ENCODE peak calls at places on chromosomes 2 and 18, in four cellular contexts. L is colonic mucosa, T is AG04449, P is fibroblast of mammary gland. K is an unnamed sample.

GRCh38 chr2:56102866-56103265 is 80.9 kb upstream of the CCDC85A start:
- DNase-seq in L (no peak), T (no peak), P (no peak), K (no peak)

GRCh38 chr2:105747997-105748396 is 3.3 kb downstream of the NCK2 start:
- DNase-seq in L (no peak), T (no peak), P (peak; percentile 28), K (no peak)

GRCh38 chr2:100260712-100261620 is 61.3 kb downstream of the LONRF2 start:
- DNase-seq in L (peak; percentile 30), T (peak; percentile 36), P (peak; percentile 70), K (peak; percentile 39)

GRCh38 chr2:146438246-146438645 is 1406.6 kb upstream of the ACVR2A start:
- DNase-seq in L (no peak), T (no peak), P (no peak), K (no peak)

GRCh38 chr2:53087282-53087882 is 680.2 kb upstream of the CHAC2 start:
- DNase-seq in L (no peak), T (peak; percentile 7), P (peak; percentile 73), K (peak; percentile 39)

GRCh38 chr18:26574958-26575864 is 26.9 kb upstream of the KCTD1 start:
- DNase-seq in L (peak; percentile 44), T (peak; percentile 14), P (peak; percentile 40), K (peak; percentile 9)

GRCh38 chr2:98086491-98087446 is at the start of gene VWA3B:
- DNase-seq in L (peak; percentile 89), T (no peak), P (peak; percentile 25), K (no peak)

GRCh38 chr2:226783885-226784284 is 15.7 kb downstream of the IRS1 start:
- DNase-seq in L (no peak), T (no peak), P (no peak), K (no peak)

GRCh38 chr18:50662775-50663383 is 103.0 kb downstream of the MAPK4 start:
- DNase-seq in L (no peak), T (no peak), P (no peak), K (no peak)

GRCh38 chr2:174697267-174697666 is 67.0 kb downstream of the CHRNA1 start:
- DNase-seq in L (peak; percentile 32), T (no peak), P (peak; percentile 60), K (no peak)

GRCh38 chr2:107785756-107786155 is 40.9 kb upstream of the RGPD4 start:
- DNase-seq in L (no peak), T (no peak), P (no peak), K (no peak)

GRCh38 chr18:37900281-37900680 is 334.7 kb upstream of the CELF4 start:
- DNase-seq in L (no peak), T (no peak), P (no peak), K (no peak)

GRCh38 chr2:241577413-241578122 is 19.0 kb downstream of the BOK start:
- DNase-seq in L (no peak), T (no peak), P (no peak), K (no peak)

GRCh38 chr2:33133436-33133835 is 186.7 kb downstream of the LTBP1 start:
- DNase-seq in L (no peak), T (no peak), P (peak; percentile 47), K (no peak)

GRCh38 chr2:59196511-59196910 is 955.4 kb upstream of the FANCL start:
- DNase-seq in L (no peak), T (no peak), P (peak; percentile 48), K (no peak)

GRCh38 chr2:28228419-28228995 is 164.2 kb upstream of the FOSL2 start:
- DNase-seq in L (no peak), T (no peak), P (no peak), K (no peak)

GRCh38 chr18:23933407-23933806 is 81.1 kb upstream of the TTC39C start:
- DNase-seq in L (no peak), T (no peak), P (peak; percentile 63), K (no peak)

GRCh38 chr2:36355890-36356198 is 266 bp downstream of the CRIM1 start:
- DNase-seq in L (no peak), T (no peak), P (no peak), K (no peak)

GRCh38 chr2:212537311-212538155 is 1.1 kb downstream of the ERBB4 start:
- DNase-seq in L (peak; percentile 20), T (no peak), P (peak; percentile 7), K (no peak)

GRCh38 chr2:222756951-222757645 is 85.6 kb downstream of the MOGAT1 start:
- DNase-seq in L (no peak), T (no peak), P (peak; percentile 81), K (no peak)

GRCh38 chr2:170771049-170771937 is 1.1 kb downstream of the ERICH2 start:
- DNase-seq in L (no peak), T (no peak), P (peak; percentile 12), K (no peak)
- H3K4me3 ChIP-seq in L (peak overlapping the region; percentile 60), T (peak overlapping the region; percentile 66), P (peak overlapping the region; percentile 64), K (peak overlapping the region; percentile 65)

DNA sequence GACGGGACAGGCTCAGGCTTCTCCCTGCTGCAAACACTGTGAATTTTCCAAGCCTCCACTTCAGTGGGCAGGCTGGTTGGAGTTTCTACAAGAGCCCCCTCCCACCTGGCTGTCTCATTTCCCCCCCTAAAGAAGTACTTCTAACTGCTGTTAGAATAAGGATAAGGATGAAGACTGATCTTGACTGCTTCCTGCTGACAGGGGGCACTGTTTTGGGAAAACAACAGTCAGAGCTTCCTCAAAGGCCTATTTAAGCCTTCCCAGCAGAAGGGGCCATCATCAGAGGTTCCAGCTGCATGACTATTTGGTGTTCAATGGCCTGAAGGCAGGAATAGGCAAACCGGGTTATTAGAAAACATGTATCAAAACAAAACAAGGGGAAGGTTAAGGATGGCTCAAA is 1162.8 kb downstream of the DSC3 start:
- DNase-seq in L (no peak), T (no peak), P (no peak), K (no peak)
- TF ChIP-seq CTCF in L (no peak), T (no peak), P (no peak), K (peak; percentile 5)

GRCh38 chr2:148643421-148643820 is 1.1 kb upstream of the EPC2 start:
- DNase-seq in L (no peak), T (no peak), P (no peak), K (no peak)
- H3K4me3 ChIP-seq in L (no peak overlapping the region), T (no peak overlapping the region), P (peak overlapping the region; percentile 90), K (peak overlapping the region; percentile 93)

GRCh38 chr2:30231726-30232026 is 342 bp downstream of the LBH start:
- DNase-seq in L (no peak), T (no peak), P (no peak), K (no peak)

GRCh38 chr2:30229596-30229995 is 1.7 kb upstream of the LBH start:
- DNase-seq in L (no peak), T (no peak), P (no peak), K (no peak)

GRCh38 chr2:30230855-30231725 is at the start of gene LBH:
- DNase-seq in L (peak; percentile 81), T (peak; percentile 41), P (peak; percentile 71), K (no peak)

GRCh38 chr2:30232027-30232800 is 880 bp downstream of the LBH start:
- DNase-seq in L (peak; percentile 59), T (no peak), P (no peak), K (no peak)

GRCh38 chr2:30230479-30230854 is 867 bp upstream of the LBH start:
- DNase-seq in L (no peak), T (no peak), P (no peak), K (peak; percentile 64)
- TF ChIP-seq CTCF in L (no peak), T (peak; percentile 14), P (no peak), K (peak; percentile 38)

GRCh38 chr2:170176212-170176611 is 1.7 kb upstream of the MYO3B start:
- DNase-seq in L (no peak), T (no peak), P (no peak), K (no peak)

GRCh38 chr2:170177950-170178781 is at the start of gene MYO3B:
- DNase-seq in L (no peak), T (no peak), P (peak; percentile 80), K (peak; percentile 50)

GRCh38 chr2:170181602-170182001 is 3.7 kb downstream of the MYO3B start:
- DNase-seq in L (no peak), T (no peak), P (no peak), K (no peak)

GRCh38 chr2:170185319-170185718 is 7.4 kb downstream of the MYO3B start:
- DNase-seq in L (no peak), T (no peak), P (no peak), K (no peak)

DNA sequence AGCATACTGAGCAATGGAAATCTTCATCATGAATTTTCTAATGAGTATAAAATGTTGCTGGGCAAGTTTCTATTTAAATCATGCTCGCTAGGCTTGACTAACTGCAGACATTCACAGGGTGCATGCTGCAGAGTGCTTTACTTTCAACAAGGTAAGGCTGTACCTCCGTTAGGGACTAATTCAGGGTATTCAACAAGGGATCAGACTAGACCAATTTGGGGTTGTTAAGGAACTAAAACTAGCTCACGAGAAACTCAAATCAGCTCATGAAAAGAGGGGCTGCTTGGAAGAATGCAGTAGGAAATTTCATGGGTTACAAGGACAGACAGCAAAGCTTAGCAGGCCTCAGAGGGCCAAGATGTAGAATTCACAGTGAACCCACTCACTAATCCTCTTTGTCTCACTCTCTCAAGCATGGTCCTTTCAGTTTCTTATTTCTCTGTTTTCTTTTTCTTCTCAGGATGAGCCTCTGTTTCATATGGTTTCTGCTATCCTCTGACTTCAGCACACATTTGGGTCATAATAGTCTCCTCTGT is 2.2 kb downstream of the MYO3B start:
- DNase-seq in L (no peak), T (no peak), P (no peak), K (no peak)
- H3K4me3 ChIP-seq in L (no peak overlapping the region), T (no peak overlapping the region), P (no peak overlapping the region), K (no peak overlapping the region)

GRCh38 chr2:136118819-136119716 is 1.1 kb upstream of the CXCR4 start:
- DNase-seq in L (peak; percentile 61), T (no peak), P (no peak), K (no peak)

GRCh38 chr2:136117391-136117841 is 533 bp downstream of the CXCR4 start:
- DNase-seq in L (peak; percentile 36), T (no peak), P (peak; percentile 25), K (no peak)

GRCh38 chr2:136116813-136117390 is 1.0 kb downstream of the CXCR4 start:
- DNase-seq in L (peak; percentile 29), T (no peak), P (no peak), K (no peak)

GRCh38 chr2:136119717-136120675 is 2.0 kb upstream of the CXCR4 start:
- DNase-seq in L (no peak), T (no peak), P (no peak), K (no peak)

DNA sequence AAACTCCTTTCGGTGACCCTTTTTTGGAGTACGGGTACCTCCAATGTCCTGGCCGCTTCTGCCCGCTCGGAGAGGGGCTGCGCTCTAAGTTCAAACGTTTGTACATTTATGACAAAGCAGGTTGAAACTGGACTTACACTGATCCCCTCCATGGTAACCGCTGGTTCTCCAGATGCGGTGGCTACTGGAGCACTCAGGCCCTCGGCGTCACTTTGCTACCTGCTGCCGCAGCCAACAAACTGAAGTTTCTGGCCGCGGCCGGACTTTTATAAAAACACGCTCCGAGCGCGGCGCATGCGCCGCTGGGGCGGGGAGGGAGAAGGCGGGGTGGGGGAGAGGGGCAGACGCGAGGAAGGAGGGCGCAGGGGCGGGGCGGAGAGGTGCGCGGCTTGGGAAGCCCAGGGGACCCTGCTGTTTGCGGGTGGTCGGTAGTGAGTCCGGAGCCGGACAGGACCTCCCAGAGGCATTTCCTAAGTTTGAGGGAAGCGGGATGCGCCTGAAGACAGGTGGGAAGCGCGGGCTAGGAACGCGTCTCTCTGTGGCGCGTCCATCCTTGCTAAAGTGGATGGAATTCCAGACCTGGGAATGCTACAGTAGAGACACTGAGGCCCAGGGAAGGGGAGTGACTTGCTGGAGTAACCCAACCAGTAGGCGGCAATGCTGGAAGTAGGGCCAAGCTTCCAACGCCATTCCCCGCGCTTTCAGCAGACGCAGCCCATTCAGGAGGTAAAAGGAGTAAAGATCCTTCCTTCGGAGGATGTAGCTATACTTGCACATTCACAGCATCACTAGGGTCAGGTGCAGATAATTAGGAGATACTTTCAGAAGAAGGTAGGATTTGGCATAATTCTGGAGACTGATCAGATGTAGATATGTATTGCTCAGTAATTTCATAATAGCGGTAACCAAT is at the start of gene CXCR4:
- DNase-seq in L (peak; percentile 76), T (no peak), P (peak; percentile 15), K (no peak)
- TF ChIP-seq CTCF in L (no peak), T (no peak), P (no peak), K (peak; percentile 53)

K was measured in retinal pigment epithelial cell.